ENCODE peak calls at places on chromosomes 13 and 19, in eight cellular contexts. P is choroid plexus epithelial cell, G is HFF-Myc, F is AG10803, M is tibial nerve, V is heart right ventricle, Q is prostate gland, Z is breast epithelium. B is an unnamed sample.

GRCh38 chr13:113122571-113123225 is at the start of gene F10:
- DNase-seq in Z (no peak), P (peak; percentile 85), V (peak; percentile 62), G (no peak), F (peak; percentile 70), M (peak; percentile 49), Q (no peak), B (no peak)

GRCh38 chr19:43883864-43884263 is 51.2 kb downstream of the ZNF45 start:
- DNase-seq in F (no peak), G (no peak), Q (no peak), M (no peak), V (no peak), Z (no peak), P (no peak), B (no peak)

GRCh38 chr19:290539-291521 is at the start of gene PLPP2:
- DNase-seq in M (no peak), P (peak; percentile 17), F (no peak), Z (peak; percentile 94), V (no peak), Q (peak; percentile 88), G (no peak), B (no peak)

GRCh38 chr13:99768986-99769385 is 202.6 kb downstream of the ZIC5 start:
- DNase-seq in V (no peak), M (no peak), P (no peak), Z (no peak), G (no peak), F (no peak), Q (no peak), B (no peak)

GRCh38 chr19:42270346-42271044 is 1.4 kb downstream of the CIC start:
- DNase-seq in F (peak; percentile 91), Z (peak; percentile 88), M (peak; percentile 44), G (no peak), V (no peak), Q (peak; percentile 70), P (peak; percentile 91), B (no peak)

GRCh38 chr19:5951338-5951861 is 26.5 kb downstream of the RANBP3 start:
- DNase-seq in F (no peak), G (no peak), V (no peak), M (no peak), Z (no peak), Q (no peak), P (no peak), B (no peak)

GRCh38 chr19:13463296-13463695 is 43.0 kb downstream of the CACNA1A start:
- DNase-seq in V (no peak), Z (no peak), G (no peak), F (peak; percentile 9), M (no peak), P (peak; percentile 0), Q (no peak), B (no peak)

GRCh38 chr13:107832521-107833095 is 382.7 kb downstream of the LIG4 start:
- DNase-seq in P (peak; percentile 89), F (no peak), Z (no peak), G (no peak), Q (no peak), M (no peak), V (no peak), B (no peak)

GRCh38 chr13:47959468-47960088 is 41.5 kb downstream of the SUCLA2 start:
- DNase-seq in G (no peak), V (no peak), Q (no peak), F (no peak), P (no peak), M (no peak), Z (no peak), B (no peak)

GRCh38 chr13:50722437-50723125 is 120.9 kb downstream of the DLEU7 start:
- DNase-seq in V (no peak), M (no peak), G (no peak), F (peak; percentile 12), Q (no peak), P (peak; percentile 45), Z (no peak), B (no peak)

GRCh38 chr13:112959701-112960542 is 9.1 kb upstream of the MCF2L start:
- DNase-seq in F (no peak), M (no peak), V (no peak), P (no peak), Q (no peak), G (no peak), Z (no peak), B (no peak)

GRCh38 chr19:2342656-2343288 is 14.3 kb downstream of the SPPL2B start:
- DNase-seq in Z (no peak), P (no peak), V (no peak), M (no peak), G (no peak), F (no peak), Q (no peak), B (no peak)

DNA sequence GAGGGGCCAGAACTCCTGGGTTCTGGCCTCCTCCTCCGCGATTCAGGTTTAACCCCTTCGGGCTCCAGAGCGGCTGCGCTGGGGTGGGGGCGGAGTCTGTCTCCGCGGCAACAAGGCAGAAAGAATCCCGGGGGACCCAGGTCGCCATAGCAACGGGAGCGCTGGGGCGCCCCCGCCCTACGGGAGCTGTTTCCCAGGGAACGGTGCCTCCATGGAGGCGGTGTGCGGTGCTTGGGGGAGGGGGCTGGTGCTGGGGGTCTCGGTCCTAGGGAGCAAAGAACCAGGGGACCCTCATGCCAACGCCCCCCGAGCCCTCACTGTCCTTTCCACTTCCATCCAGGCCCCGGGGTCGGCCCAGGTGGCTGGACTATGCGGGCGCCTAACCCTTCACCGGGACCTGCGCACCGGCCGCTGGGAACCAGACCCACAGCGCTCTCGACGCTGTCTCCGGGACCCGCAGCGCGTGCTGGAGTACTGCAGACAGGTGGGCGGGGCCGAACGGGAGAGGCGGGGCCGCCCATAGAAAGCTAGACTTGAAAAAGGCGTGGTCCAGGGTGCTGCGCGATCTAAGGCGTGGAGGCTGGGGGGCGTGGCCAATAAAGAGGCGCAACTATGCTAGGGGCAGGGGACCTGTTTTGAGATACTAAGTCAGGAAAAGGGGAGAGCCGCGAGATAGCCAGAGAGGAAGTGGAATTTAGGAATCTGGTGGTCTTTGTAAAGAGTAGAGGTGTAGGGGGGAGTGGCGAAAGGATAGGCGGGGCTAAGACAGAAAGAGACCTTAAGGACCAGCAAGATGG is 1.2 kb downstream of the APLP1 start:
- DNase-seq in M (no peak), G (peak; percentile 35), V (peak; percentile 66), F (peak; percentile 54), Z (peak; percentile 42), P (peak; percentile 79), Q (peak; percentile 25), B (no peak)
- TF ChIP-seq CTCF in M (no peak), G (no peak), V (no peak), F (no peak), Z (no peak), P (no peak), Q (no peak), B (no peak)

GRCh38 chr13:29884671-29885424 is 34.4 kb upstream of the UBL3 start:
- DNase-seq in G (no peak), M (no peak), P (no peak), Z (no peak), F (no peak), V (no peak), Q (no peak), B (no peak)

GRCh38 chr13:29887030-29887557 is 36.7 kb upstream of the UBL3 start:
- DNase-seq in G (no peak), P (no peak), M (no peak), V (no peak), Q (no peak), F (no peak), Z (no peak), B (no peak)

GRCh38 chr13:29887651-29888050 is 37.2 kb upstream of the UBL3 start:
- DNase-seq in G (no peak), V (no peak), Q (no peak), P (no peak), Z (no peak), M (no peak), F (no peak), B (no peak)

GRCh38 chr13:29886446-29886845 is 36.0 kb upstream of the UBL3 start:
- DNase-seq in Z (no peak), F (no peak), M (no peak), G (no peak), P (no peak), Q (no peak), V (no peak), B (no peak)

DNA sequence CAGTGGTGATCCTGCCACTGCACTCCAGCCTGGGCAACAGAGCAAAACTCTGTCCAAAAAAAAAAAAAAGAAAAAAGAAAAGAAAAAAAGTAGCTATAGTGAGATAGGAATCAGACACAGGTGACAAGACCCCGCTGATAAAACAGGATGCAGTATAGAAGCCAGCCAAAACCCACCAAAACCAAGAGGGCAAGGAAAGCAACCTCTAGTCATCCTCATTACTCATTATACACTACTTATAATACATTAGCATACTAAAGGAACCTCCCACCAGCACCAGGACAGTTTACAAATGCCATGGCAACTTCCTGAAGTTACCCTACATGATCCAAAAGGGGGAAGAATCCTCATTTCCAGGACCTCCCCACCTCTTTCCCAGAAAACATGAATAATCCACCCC is 35.5 kb upstream of the UBL3 start:
- DNase-seq in Z (no peak), P (no peak), Q (no peak), F (no peak), M (no peak), G (no peak), V (no peak), B (no peak)
- H3K4me3 ChIP-seq in Z (no peak overlapping the region), P (no peak overlapping the region), Q (no peak overlapping the region), F (no peak overlapping the region), M (no peak overlapping the region), G (no peak overlapping the region), V (no peak overlapping the region), B (no peak overlapping the region)

GRCh38 chr13:70842062-70842644 is 733.9 kb upstream of the KLHL1 start:
- DNase-seq in M (no peak), G (no peak), Z (no peak), F (no peak), V (no peak), Q (no peak), P (no peak), B (no peak)
- TF ChIP-seq CTCF in M (no peak), G (no peak), Z (no peak), F (no peak), V (no peak), Q (no peak), P (peak; percentile 15), B (no peak)

GRCh38 chr19:28726533-28726932 is 486.4 kb downstream of the UQCRFS1 start:
- DNase-seq in M (no peak), G (no peak), P (no peak), F (no peak), Q (no peak), Z (no peak), V (no peak), B (no peak)

GRCh38 chr19:28727133-28727834 is 485.7 kb downstream of the UQCRFS1 start:
- DNase-seq in F (no peak), Q (no peak), V (peak; percentile 19), Z (no peak), M (no peak), P (peak; percentile 34), G (no peak), B (no peak)

GRCh38 chr19:28731113-28731512 is 481.8 kb downstream of the UQCRFS1 start:
- DNase-seq in M (no peak), G (no peak), P (no peak), F (no peak), Z (no peak), Q (no peak), V (no peak), B (no peak)

GRCh38 chr19:28731577-28731976 is 481.4 kb downstream of the UQCRFS1 start:
- DNase-seq in V (no peak), G (no peak), Z (no peak), P (no peak), M (no peak), F (no peak), Q (no peak), B (no peak)

DNA sequence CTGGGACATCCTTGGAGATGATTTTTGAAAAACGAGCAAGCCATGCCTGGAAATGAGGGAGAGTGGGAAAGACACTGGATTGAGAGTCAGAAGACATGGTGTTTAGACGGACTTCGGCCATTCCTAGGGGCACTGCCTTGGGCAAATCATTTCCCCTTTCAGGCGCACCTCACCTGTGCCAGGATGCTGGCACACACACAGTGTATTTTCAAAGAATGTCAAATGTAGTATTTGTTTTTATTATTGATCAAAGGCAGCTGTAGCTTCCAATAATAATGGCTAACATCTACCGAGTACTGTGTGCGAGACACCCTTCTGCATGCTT is 485.2 kb downstream of the UQCRFS1 start:
- DNase-seq in M (no peak), F (no peak), Q (no peak), G (no peak), P (no peak), V (no peak), Z (no peak), B (no peak)
- H3K4me3 ChIP-seq in M (no peak overlapping the region), F (no peak overlapping the region), Q (no peak overlapping the region), G (peak overlapping the region; percentile 54), P (no peak overlapping the region), V (no peak overlapping the region), Z (peak overlapping the region; percentile 25), B (peak overlapping the region; percentile 25)

B was measured in AG04449.